ENCODE peak calls at places on chromosomes 7 and 10, in four cellular contexts. S is fibroblast of the conjunctiva; X is activated CD4-positive, CD25-positive, alpha-beta regulatory T cell; I is EL. T is an unnamed sample.

GRCh38 chr10:104327745-104328635 is 10.3 kb downstream of the ITPRIP start:
- DNase-seq in S (no peak), X (no peak), I (peak; percentile 91), T (peak; percentile 88)

GRCh38 chr10:31134303-31134928 is 102.8 kb upstream of the ZNF438 start:
- DNase-seq in S (no peak), X (no peak), I (peak; percentile 75), T (peak; percentile 65)

GRCh38 chr10:7407368-7408002 is 3.3 kb downstream of the SFMBT2 start:
- DNase-seq in S (no peak), X (no peak), I (no peak), T (no peak)

GRCh38 chr10:121036431-121036830 is 185.3 kb downstream of the WDR11 start:
- DNase-seq in S (no peak), X (no peak), I (no peak), T (no peak)

GRCh38 chr10:112966191-112966855 is 16.3 kb downstream of the TCF7L2 start:
- DNase-seq in S (no peak), X (no peak), I (no peak), T (no peak)

GRCh38 chr7:1584700-1585099 is 14.9 kb upstream of the PSMG3 start:
- DNase-seq in S (no peak), X (no peak), I (no peak), T (no peak)

GRCh38 chr10:53997953-53998352 is 803.1 kb downstream of the PCDH15 start:
- DNase-seq in S (no peak), X (no peak), I (no peak), T (no peak)

GRCh38 chr10:120729508-120729907 is 121.7 kb upstream of the WDR11 start:
- DNase-seq in S (no peak), X (no peak), I (no peak), T (no peak)

GRCh38 chr7:149794665-149795064 is 21.3 kb upstream of the ZNF467 start:
- DNase-seq in S (no peak), X (no peak), I (peak; percentile 6), T (no peak)

GRCh38 chr10:119028900-119029612 is 458 bp upstream of the NANOS1 start:
- DNase-seq in S (peak; percentile 55), X (peak; percentile 59), I (peak; percentile 88), T (peak; percentile 86)

GRCh38 chr10:22370320-22370719 is 25.0 kb downstream of the SPAG6 start:
- DNase-seq in S (no peak), X (no peak), I (no peak), T (no peak)

GRCh38 chr7:105305633-105306032 is 83.1 kb downstream of the SRPK2 start:
- DNase-seq in S (no peak), X (no peak), I (no peak), T (no peak)

GRCh38 chr7:150983893-150984368 is 5.8 kb upstream of the KCNH2 start:
- DNase-seq in S (no peak), X (no peak), I (no peak), T (peak; percentile 59)

GRCh38 chr10:86658261-86658741 is 4.0 kb downstream of the OPN4 start:
- DNase-seq in S (no peak), X (no peak), I (no peak), T (no peak)

GRCh38 chr7:130674456-130674855 is 5.9 kb upstream of the COPG2 start:
- DNase-seq in S (no peak), X (no peak), I (no peak), T (no peak)

GRCh38 chr7:127391591-127392181 is 822 bp downstream of the ZNF800 start:
- DNase-seq in S (no peak), X (peak; percentile 36), I (peak; percentile 43), T (peak; percentile 61)

GRCh38 chr7:29606287-29606721 is 42.7 kb downstream of the PRR15 start:
- DNase-seq in S (peak; percentile 79), X (no peak), I (peak; percentile 60), T (peak; percentile 82)

GRCh38 chr7:42162560-42163325 is 74.3 kb downstream of the GLI3 start:
- DNase-seq in S (no peak), X (no peak), I (no peak), T (no peak)

GRCh38 chr7:47460251-47460989 is 121.5 kb downstream of the TNS3 start:
- DNase-seq in S (no peak), X (no peak), I (no peak), T (no peak)

GRCh38 chr7:150966002-150966401 is 12.1 kb downstream of the KCNH2 start:
- DNase-seq in S (no peak), X (no peak), I (no peak), T (no peak)

GRCh38 chr10:84825330-84825729 is 496.9 kb downstream of the CCSER2 start:
- DNase-seq in S (peak; percentile 0), X (no peak), I (peak; percentile 52), T (no peak)

GRCh38 chr7:94380264-94380663 is 14.4 kb upstream of the COL1A2 start:
- DNase-seq in S (no peak), X (no peak), I (no peak), T (no peak)

GRCh38 chr7:157813053-157813452 is 476.2 kb downstream of the DNAJB6 start:
- DNase-seq in S (no peak), X (no peak), I (no peak), T (no peak)

GRCh38 chr7:50728184-50728583 is 54.5 kb downstream of the GRB10 start:
- DNase-seq in S (no peak), X (no peak), I (peak; percentile 62), T (no peak)

GRCh38 chr7:7330997-7331396 is 148.7 kb downstream of the C1GALT1 start:
- DNase-seq in S (no peak), X (no peak), I (peak; percentile 10), T (no peak)

GRCh38 chr7:128299109-128299514 is 44.6 kb downstream of the RBM28 start:
- DNase-seq in S (no peak), X (no peak), I (no peak), T (no peak)

GRCh38 chr7:90595341-90595800 is 750 bp upstream of the CDK14 start:
- DNase-seq in S (no peak), X (no peak), I (no peak), T (peak; percentile 36)

GRCh38 chr10:34018129-34018528 is 683.7 kb upstream of the NRP1 start:
- DNase-seq in S (no peak), X (no peak), I (peak; percentile 42), T (peak; percentile 20)

GRCh38 chr7:139035588-139036353 is at the start of gene ZC3HAV1L:
- DNase-seq in S (peak; percentile 32), X (peak; percentile 5), I (peak; percentile 69), T (peak; percentile 72)

T was measured in Daoy.